ENCODE peak calls at places on chromosome 16, in six cellular contexts. B is astrocyte, F is PC-3, N is foreskin keratinocyte, W is fibroblast of pulmonary artery, E is mucosa of descending colon. R is an unnamed sample.

GRCh38 chr16:85220125-85220839 is 108.0 kb upstream of the CIBAR2 start:
- DNase-seq in B (peak), F (peak), N (peak), W (peak), E (peak), R (no peak)

GRCh38 chr16:67436640-67437193 is 5.8 kb downstream of the HSD11B2 start:
- DNase-seq in B (no peak), F (no peak), N (no peak), W (no peak), E (no peak), R (no peak)

GRCh38 chr16:67240506-67240905 is 6.8 kb downstream of the FHOD1 start:
- DNase-seq in B (peak), F (peak), N (peak), W (no peak), E (no peak), R (no peak)

GRCh38 chr16:17224859-17225258 is 245.9 kb downstream of the XYLT1 start:
- DNase-seq in B (peak), F (no peak), N (peak), W (peak), E (peak), R (no peak)

GRCh38 chr16:2963611-2964415 is at the start of gene KREMEN2:
- DNase-seq in B (no peak), F (peak), N (peak), W (no peak), E (peak), R (no peak)

GRCh38 chr16:1105888-1106620 is 10.0 kb upstream of the C1QTNF8 start:
- DNase-seq in B (peak), F (peak), N (no peak), W (peak), E (peak), R (no peak)

GRCh38 chr16:55252577-55252976 is 71.4 kb upstream of the IRX6 start:
- DNase-seq in B (no peak), F (no peak), N (no peak), W (no peak), E (no peak), R (no peak)

GRCh38 chr16:29641561-29641960 is 21.5 kb upstream of the SPN start:
- DNase-seq in B (no peak), F (no peak), N (no peak), W (no peak), E (no peak), R (no peak)

DNA sequence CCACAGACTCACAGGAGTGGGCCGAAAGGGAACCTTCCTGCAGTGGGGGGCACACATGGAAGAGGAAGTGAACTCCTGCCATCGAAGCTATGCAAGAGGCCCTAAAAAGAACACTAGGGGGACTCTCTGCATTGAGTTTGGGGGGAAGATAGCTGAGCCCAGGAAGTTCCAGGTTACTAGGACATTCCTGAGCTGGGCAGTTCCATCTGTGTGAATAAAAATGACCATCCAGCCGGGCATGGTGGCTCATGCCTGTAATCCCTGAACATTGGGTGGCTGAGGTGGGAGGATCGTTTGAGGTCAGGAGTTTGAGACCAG is 211.8 kb downstream of the ZNF423 start:
- DNase-seq in B (peak), F (no peak), N (no peak), W (peak), E (no peak), R (no peak)
- TF ChIP-seq CTCF in B (peak), F (no peak), N (no peak), W (peak), E (no peak), R (no peak)

GRCh38 chr16:70656065-70656711 is 9.8 kb downstream of the IL34 start:
- DNase-seq in B (no peak), F (no peak), N (no peak), W (no peak), E (no peak), R (no peak)

GRCh38 chr16:70653809-70654771 is 7.7 kb downstream of the IL34 start:
- DNase-seq in B (peak), F (peak), N (peak), W (peak), E (peak), R (peak)

GRCh38 chr16:70651524-70651923 is 5.2 kb downstream of the IL34 start:
- DNase-seq in B (peak), F (no peak), N (no peak), W (no peak), E (no peak), R (no peak)

GRCh38 chr16:70652322-70652721 is 6.0 kb downstream of the IL34 start:
- DNase-seq in B (peak), F (no peak), N (no peak), W (peak), E (no peak), R (no peak)

DNA sequence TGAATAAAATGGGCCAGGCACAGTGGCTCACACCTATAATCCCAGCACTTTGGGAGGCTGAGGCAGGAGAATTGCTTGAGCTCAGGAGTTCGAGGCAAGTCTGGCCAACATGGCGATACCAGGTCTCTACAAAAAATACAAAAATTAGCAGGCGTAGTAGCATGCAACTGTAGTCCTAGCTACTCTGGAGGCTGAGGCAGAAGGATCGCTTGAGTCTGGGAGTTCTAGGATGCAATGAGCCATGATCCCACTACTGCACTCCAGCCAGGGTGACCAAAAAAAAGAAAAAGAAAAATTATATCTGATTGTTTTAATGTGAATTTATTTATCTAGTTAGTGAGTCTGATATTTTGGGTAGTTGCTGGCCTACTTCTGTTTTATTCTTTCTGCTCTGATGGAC is 7.0 kb downstream of the IL34 start:
- DNase-seq in B (no peak), F (no peak), N (no peak), W (no peak), E (no peak), R (no peak)
- TF ChIP-seq CTCF in B (no peak), F (no peak), N (no peak), W (no peak), E (no peak), R (no peak)

GRCh38 chr16:24667244-24667764 is 62.1 kb upstream of the TNRC6A start:
- DNase-seq in B (no peak), F (no peak), N (no peak), W (no peak), E (no peak), R (no peak)

GRCh38 chr16:24673155-24673554 is 56.3 kb upstream of the TNRC6A start:
- DNase-seq in B (no peak), F (no peak), N (no peak), W (no peak), E (no peak), R (no peak)

GRCh38 chr16:24670623-24671454 is 58.6 kb upstream of the TNRC6A start:
- DNase-seq in B (peak), F (peak), N (peak), W (peak), E (peak), R (no peak)

GRCh38 chr16:24671455-24671954 is 57.9 kb upstream of the TNRC6A start:
- DNase-seq in B (no peak), F (no peak), N (no peak), W (no peak), E (no peak), R (no peak)

DNA sequence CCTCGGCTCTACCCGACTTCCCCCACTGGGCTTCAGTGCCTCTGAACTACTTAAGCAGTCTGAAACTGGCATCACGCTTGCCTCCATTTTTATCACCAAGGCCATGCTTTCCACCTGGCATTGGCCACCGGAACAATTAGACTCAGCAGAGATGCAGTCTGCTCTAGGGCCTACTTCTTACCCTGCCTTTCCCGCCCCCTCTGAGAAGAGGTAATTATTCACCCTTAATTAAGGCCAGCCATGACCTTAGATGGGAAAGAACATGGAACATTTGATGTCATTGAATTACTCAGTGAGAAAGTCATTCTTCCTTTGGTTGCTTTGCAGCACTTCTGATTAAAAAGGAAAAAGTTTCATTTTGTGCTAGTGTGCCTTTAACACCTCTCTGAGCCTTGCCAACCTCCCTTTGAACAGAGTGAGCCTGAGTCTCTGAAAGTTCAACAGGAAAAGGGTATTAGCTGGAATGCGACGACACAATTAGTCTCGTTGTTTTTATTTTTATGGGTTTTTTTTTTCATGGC is 60.9 kb upstream of the TNRC6A start:
- DNase-seq in B (peak), F (no peak), N (no peak), W (no peak), E (no peak), R (no peak)
- TF ChIP-seq CTCF in B (no peak), F (no peak), N (no peak), W (no peak), E (no peak), R (no peak)

GRCh38 chr16:74998481-74999207 is at the start of gene ZNRF1:
- DNase-seq in B (peak), F (peak), N (peak), W (peak), E (peak), R (peak)

GRCh38 chr16:74997042-74997491 is 1.8 kb upstream of the ZNRF1 start:
- DNase-seq in B (no peak), F (no peak), N (no peak), W (no peak), E (no peak), R (no peak)

GRCh38 chr16:74999683-75000480 is 1.1 kb downstream of the ZNRF1 start:
- DNase-seq in B (peak), F (peak), N (peak), W (peak), E (peak), R (no peak)

GRCh38 chr16:75000481-75001081 is 1.8 kb downstream of the ZNRF1 start:
- DNase-seq in B (peak), F (peak), N (no peak), W (peak), E (peak), R (no peak)

GRCh38 chr16:74999208-74999682 is 421 bp downstream of the ZNRF1 start:
- DNase-seq in B (no peak), F (no peak), N (no peak), W (no peak), E (peak), R (no peak)
- TF ChIP-seq CTCF in B (no peak), F (no peak), N (no peak), W (no peak), E (no peak), R (no peak)

GRCh38 chr16:23549938-23550337 is 7.2 kb downstream of the EARS2 start:
- DNase-seq in B (no peak), F (no peak), N (no peak), W (no peak), E (no peak), R (no peak)
- TF ChIP-seq CTCF in B (no peak), F (no peak), N (no peak), W (no peak), E (no peak), R (no peak)

GRCh38 chr16:56931769-56932587 is at the start of gene HERPUD1:
- DNase-seq in B (peak), F (peak), N (peak), W (peak), E (peak), R (peak)
- TF ChIP-seq CTCF in B (no peak), F (no peak), N (peak), W (no peak), E (no peak), R (no peak)